ENCODE peak calls at places on chromosomes 2 and 18, in five cellular contexts. G is SJSA1; C is NCI-H748 treated with DMSO at 0.1 percent for 48 hours; S is activated CD4-positive, alpha-beta T cell treated with anti-CD3 and anti-CD28 coated beads, Interleukin-2, amount 50 U/mL, for 1 hour; Y is neuronal stem cell. A is an unnamed sample.

GRCh38 chr2:202911513-202912341 is at the start of the genes CARF and WDR12:
- DNase-seq in G (peak; percentile 97), Y (peak; percentile 93), C (peak; percentile 99), S (peak; percentile 89), A (peak; percentile 91)

GRCh38 chr2:143717053-143717452 is 587.8 kb downstream of the ARHGAP15 start:
- DNase-seq in C (no peak), G (peak; percentile 3), Y (no peak), S (no peak), A (peak; percentile 82)

GRCh38 chr18:79490593-79491551 is 95.1 kb downstream of the NFATC1 start:
- DNase-seq in C (no peak), G (no peak), Y (no peak), S (no peak), A (no peak)

GRCh38 chr2:118539290-118539689 is 308.2 kb downstream of the EN1 start:
- DNase-seq in G (peak; percentile 21), S (no peak), Y (no peak), C (no peak), A (no peak)

GRCh38 chr2:64019975-64020281 is 700 bp upstream of the VPS54 start:
- DNase-seq in S (no peak), Y (no peak), C (no peak), G (no peak), A (no peak)

GRCh38 chr18:598053-598665 is 1.4 kb downstream of the CLUL1 start:
- DNase-seq in S (no peak), Y (no peak), C (no peak), G (peak; percentile 46), A (no peak)

GRCh38 chr18:48892146-48892855 is 58.5 kb downstream of the SMAD7 start:
- DNase-seq in S (no peak), C (no peak), Y (no peak), G (no peak), A (no peak)

GRCh38 chr2:32008811-32009478 is 1.9 kb downstream of the MEMO1 start:
- DNase-seq in C (no peak), S (no peak), Y (peak; percentile 14), G (peak; percentile 28), A (no peak)

GRCh38 chr2:188517549-188518255 is 226.0 kb downstream of the GULP1 start:
- DNase-seq in G (no peak), Y (no peak), S (no peak), C (no peak), A (no peak)

GRCh38 chr2:109560265-109560664 is 53.5 kb downstream of the SEPTIN10 start:
- DNase-seq in Y (no peak), S (no peak), C (no peak), G (no peak), A (no peak)

GRCh38 chr2:74429487-74430451 is 8.2 kb downstream of the WDR54 start:
- DNase-seq in Y (no peak), C (no peak), G (no peak), S (no peak), A (no peak)

GRCh38 chr2:26001743-26002341 is 19.5 kb upstream of the KIF3C start:
- DNase-seq in Y (no peak), C (no peak), G (no peak), S (no peak), A (peak; percentile 98)

GRCh38 chr2:27815860-27816438 is 44.4 kb downstream of the MRPL33 start:
- DNase-seq in G (no peak), C (no peak), Y (no peak), S (no peak), A (no peak)

GRCh38 chr2:214489181-214489580 is 78.3 kb downstream of the VWC2L start:
- DNase-seq in G (no peak), C (no peak), S (no peak), Y (no peak), A (no peak)

GRCh38 chr18:67525328-67526110 is 9.0 kb upstream of the DSEL start:
- DNase-seq in Y (peak; percentile 39), G (peak; percentile 87), S (no peak), C (no peak), A (peak; percentile 64)

GRCh38 chr2:39593439-39594393 is 72.0 kb upstream of the TMEM178A start:
- DNase-seq in S (no peak), C (no peak), G (peak; percentile 73), Y (peak; percentile 40), A (peak; percentile 60)

GRCh38 chr18:58117685-58118403 is 73.8 kb downstream of the NEDD4L start:
- DNase-seq in G (no peak), C (no peak), S (no peak), Y (no peak), A (peak; percentile 26)

GRCh38 chr18:6004683-6005082 is 109.4 kb upstream of the TMEM200C start:
- DNase-seq in S (no peak), Y (no peak), G (no peak), C (no peak), A (no peak)

GRCh38 chr18:58580623-58581022 is 48.3 kb downstream of the ALPK2 start:
- DNase-seq in Y (no peak), G (peak; percentile 77), S (no peak), C (no peak), A (no peak)

GRCh38 chr2:217919781-217920351 is 82.9 kb downstream of the TNS1 start:
- DNase-seq in S (no peak), G (peak; percentile 53), Y (no peak), C (no peak), A (no peak)

GRCh38 chr2:30790879-30791278 is 16.4 kb downstream of the CAPN13 start:
- DNase-seq in G (no peak), Y (no peak), C (no peak), S (no peak), A (no peak)

GRCh38 chr2:241052677-241053360 is 49.3 kb downstream of the MTERF4 start:
- DNase-seq in G (no peak), S (no peak), Y (no peak), C (no peak), A (no peak)

GRCh38 chr2:8684885-8685696 is 3.2 kb downstream of the ID2 start:
- DNase-seq in S (peak; percentile 40), G (peak; percentile 77), C (peak; percentile 88), Y (peak; percentile 47), A (peak; percentile 60)

GRCh38 chr2:219548990-219549389 is 5.2 kb downstream of the TMEM198 start:
- DNase-seq in G (no peak), C (no peak), S (no peak), Y (no peak), A (no peak)

GRCh38 chr2:95074663-95075439 is 46.8 kb downstream of the MRPS5 start:
- DNase-seq in Y (no peak), G (no peak), S (peak; percentile 61), C (no peak), A (no peak)

GRCh38 chr2:105487142-105488069 is 88.6 kb upstream of the FHL2 start:
- DNase-seq in S (no peak), Y (no peak), C (no peak), G (peak; percentile 95), A (no peak)

GRCh38 chr18:58255701-58256311 is 211.8 kb downstream of the NEDD4L start:
- DNase-seq in C (no peak), G (no peak), Y (no peak), S (no peak), A (no peak)

GRCh38 chr2:123840614-123841013 is 184.5 kb upstream of the CNTNAP5 start:
- DNase-seq in S (no peak), G (no peak), Y (no peak), C (no peak), A (no peak)

GRCh38 chr2:48711343-48711742 is 44.2 kb downstream of the LHCGR start:
- DNase-seq in C (no peak), S (no peak), Y (no peak), G (no peak), A (no peak)

GRCh38 chr18:61554117-61554776 is 221.0 kb downstream of the CDH20 start:
- DNase-seq in C (no peak), S (peak; percentile 6), G (no peak), Y (no peak), A (no peak)

GRCh38 chr2:236137066-236137465 is 31.1 kb downstream of the GBX2 start:
- DNase-seq in G (no peak), S (no peak), C (no peak), Y (no peak), A (no peak)

GRCh38 chr2:196182439-196183171 is 11.2 kb upstream of the STK17B start:
- DNase-seq in C (no peak), S (no peak), G (no peak), Y (no peak), A (no peak)

GRCh38 chr18:7743256-7743655 is 176.1 kb downstream of the PTPRM start:
- DNase-seq in G (no peak), Y (no peak), S (no peak), C (no peak), A (no peak)

GRCh38 chr2:18346364-18346763 is 214.1 kb downstream of the RDH14 start:
- DNase-seq in S (no peak), C (no peak), Y (no peak), G (no peak), A (peak; percentile 72)

GRCh38 chr2:23703037-23703582 is 223.8 kb downstream of the ATAD2B start:
- DNase-seq in G (no peak), C (no peak), Y (no peak), S (no peak), A (no peak)

GRCh38 chr2:7377861-7378569 is 460.8 kb downstream of the RNF144A start:
- DNase-seq in Y (no peak), C (peak; percentile 58), S (no peak), G (no peak), A (no peak)

GRCh38 chr2:32379352-32379751 is 22.5 kb downstream of the BIRC6 start:
- DNase-seq in G (no peak), Y (no peak), S (no peak), C (no peak), A (no peak)